ENCODE peak calls at places on chromosomes 1 and 21, in four cellular contexts. One of them, this sample, is unnamed. For H3K9me3 and H3K4me1, the result is how much of the 10 kb centered on the place peaks cover.

GRCh38 chr1:9127395-9128160 is 1.3 kb downstream of the GPR157 start:
- DNase-seq in endothelial cell of umbilical vein: no peak
- DNase-seq in uterus: no peak
- DNase-seq in IMR-90: no peak
- DNase-seq in this sample: peak

GRCh38 chr1:187464320-187464719 is 635.6 kb downstream of the PLA2G4A start:
- DNase-seq in uterus: no peak
- DNase-seq in IMR-90: no peak
- DNase-seq in endothelial cell of umbilical vein: no peak
- DNase-seq in this sample: no peak

GRCh38 chr1:200290010-200290685 is 119.7 kb downstream of the ZNF281 start:
- DNase-seq in endothelial cell of umbilical vein: no peak
- DNase-seq in IMR-90: no peak
- DNase-seq in uterus: no peak
- DNase-seq in this sample: no peak

GRCh38 chr1:98048234-98048633 is 127.4 kb upstream of the DPYD start:
- DNase-seq in IMR-90: peak
- DNase-seq in endothelial cell of umbilical vein: peak
- DNase-seq in uterus: peak
- DNase-seq in this sample: peak

GRCh38 chr1:41495171-41495948 is 10.9 kb upstream of the EDN2 start:
- DNase-seq in IMR-90: peak
- DNase-seq in endothelial cell of umbilical vein: peak
- DNase-seq in uterus: peak
- DNase-seq in this sample: no peak

GRCh38 chr1:69252696-69253095 is 315.0 kb upstream of the LRRC7 start:
- DNase-seq in endothelial cell of umbilical vein: no peak
- DNase-seq in IMR-90: no peak
- DNase-seq in uterus: no peak
- DNase-seq in this sample: no peak

GRCh38 chr1:51154776-51155175 is 52.7 kb downstream of the C1orf185 start:
- DNase-seq in IMR-90: no peak
- DNase-seq in endothelial cell of umbilical vein: no peak
- DNase-seq in uterus: no peak
- DNase-seq in this sample: no peak

GRCh38 chr1:24914226-24915069 is 15.6 kb downstream of the RUNX3 start:
- DNase-seq in IMR-90: peak
- DNase-seq in endothelial cell of umbilical vein: no peak
- DNase-seq in uterus: no peak
- DNase-seq in this sample: no peak

GRCh38 chr1:206693592-206693991 is 8.9 kb downstream of the MAPKAPK2 start:
- DNase-seq in IMR-90: peak
- DNase-seq in uterus: no peak
- DNase-seq in endothelial cell of umbilical vein: no peak
- DNase-seq in this sample: no peak

GRCh38 chr1:115170396-115170795 is 81.1 kb upstream of the TSPAN2 start:
- DNase-seq in endothelial cell of umbilical vein: no peak
- DNase-seq in IMR-90: no peak
- DNase-seq in uterus: no peak
- DNase-seq in this sample: no peak

GRCh38 chr1:16266411-16267118 is 29.6 kb upstream of the CPLANE2 start:
- DNase-seq in IMR-90: peak
- DNase-seq in uterus: no peak
- DNase-seq in endothelial cell of umbilical vein: peak
- DNase-seq in this sample: no peak

GRCh38 chr21:24514081-24514733 is 1093.1 kb downstream of the MRPL39 start:
- DNase-seq in uterus: no peak
- DNase-seq in endothelial cell of umbilical vein: no peak
- DNase-seq in IMR-90: peak
- DNase-seq in this sample: no peak

GRCh38 chr1:188599313-188599712 is 1770.6 kb downstream of the PLA2G4A start:
- DNase-seq in uterus: no peak
- DNase-seq in endothelial cell of umbilical vein: no peak
- DNase-seq in IMR-90: no peak
- DNase-seq in this sample: no peak

GRCh38 chr21:43352568-43353281 is 74.2 kb downstream of the SIK1 start:
- DNase-seq in uterus: no peak
- DNase-seq in IMR-90: no peak
- DNase-seq in endothelial cell of umbilical vein: peak
- DNase-seq in this sample: no peak

GRCh38 chr1:37476460-37477197 is 2.2 kb downstream of the ZC3H12A start:
- DNase-seq in uterus: peak
- DNase-seq in IMR-90: peak
- DNase-seq in endothelial cell of umbilical vein: peak
- DNase-seq in this sample: peak

GRCh38 chr1:185245466-185245865 is 71.6 kb downstream of the IVNS1ABP start:
- DNase-seq in IMR-90: no peak
- DNase-seq in endothelial cell of umbilical vein: no peak
- DNase-seq in uterus: no peak
- DNase-seq in this sample: no peak

GRCh38 chr1:154951901-154952657 is 3.8 kb downstream of the PBXIP1 start:
- DNase-seq in endothelial cell of umbilical vein: no peak
- DNase-seq in uterus: no peak
- DNase-seq in IMR-90: no peak
- DNase-seq in this sample: no peak

GRCh38 chr21:29082416-29082815 is 9.0 kb upstream of the CCT8 start:
- DNase-seq in endothelial cell of umbilical vein: no peak
- DNase-seq in uterus: no peak
- DNase-seq in IMR-90: no peak
- DNase-seq in this sample: no peak

GRCh38 chr1:245105042-245105441 is 49.7 kb upstream of the KIF26B start:
- DNase-seq in endothelial cell of umbilical vein: no peak
- DNase-seq in uterus: no peak
- DNase-seq in IMR-90: no peak
- DNase-seq in this sample: no peak

GRCh38 chr1:54671985-54672608 is 30.5 kb downstream of the MROH7 start:
- DNase-seq in uterus: no peak
- DNase-seq in endothelial cell of umbilical vein: peak
- DNase-seq in IMR-90: peak
- DNase-seq in this sample: peak

GRCh38 chr1:156291226-156292061 is 4.0 kb downstream of the GLMP start:
- DNase-seq in uterus: peak
- DNase-seq in endothelial cell of umbilical vein: peak
- DNase-seq in IMR-90: peak
- DNase-seq in this sample: peak

GRCh38 chr1:92473781-92474495 is 12.8 kb downstream of the GFI1 start:
- DNase-seq in IMR-90: no peak
- DNase-seq in endothelial cell of umbilical vein: no peak
- DNase-seq in uterus: no peak
- DNase-seq in this sample: no peak

GRCh38 chr1:151158751-151159251 is 2.4 kb downstream of the TNFAIP8L2 start:
- DNase-seq in uterus: no peak
- DNase-seq in IMR-90: no peak
- DNase-seq in endothelial cell of umbilical vein: no peak
- DNase-seq in this sample: no peak

GRCh38 chr1:156122519-156123355 is 8.2 kb downstream of the LMNA start:
- DNase-seq in endothelial cell of umbilical vein: peak
- DNase-seq in uterus: peak
- DNase-seq in IMR-90: peak
- DNase-seq in this sample: peak

GRCh38 chr1:159430985-159431384 is 1.0 kb upstream of the OR10J4 start:
- DNase-seq in uterus: no peak
- DNase-seq in IMR-90: no peak
- DNase-seq in endothelial cell of umbilical vein: no peak
- DNase-seq in this sample: no peak
- H3K9me3 ChIP-seq in uterus: under half
- H3K9me3 ChIP-seq in IMR-90: under half
- H3K9me3 ChIP-seq in endothelial cell of umbilical vein: under half
- H3K9me3 ChIP-seq in this sample: under half

DNA sequence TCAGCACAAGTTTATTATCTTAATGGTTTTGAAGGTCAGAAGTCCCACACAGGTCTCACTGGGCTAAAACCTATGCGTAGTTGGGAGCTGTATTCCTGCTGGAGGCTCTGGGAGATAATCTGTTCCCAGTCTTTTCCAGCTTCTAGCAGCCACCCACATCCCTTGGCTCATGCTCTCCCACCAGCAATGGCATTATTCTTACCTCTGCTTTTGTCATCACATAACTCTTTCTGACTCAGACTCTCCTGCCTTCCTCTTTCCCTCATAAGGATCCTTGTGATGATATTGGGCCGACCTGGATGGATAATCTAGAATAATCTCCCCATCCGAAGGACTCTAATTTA is 122.2 kb upstream of the PRDX6 start:
- DNase-seq in endothelial cell of umbilical vein: no peak
- DNase-seq in IMR-90: no peak
- DNase-seq in uterus: no peak
- DNase-seq in this sample: no peak
- H3K27ac ChIP-seq in endothelial cell of umbilical vein: no peak
- H3K27ac ChIP-seq in IMR-90: no peak
- H3K27ac ChIP-seq in uterus: no peak
- H3K27ac ChIP-seq in this sample: no peak

DNA sequence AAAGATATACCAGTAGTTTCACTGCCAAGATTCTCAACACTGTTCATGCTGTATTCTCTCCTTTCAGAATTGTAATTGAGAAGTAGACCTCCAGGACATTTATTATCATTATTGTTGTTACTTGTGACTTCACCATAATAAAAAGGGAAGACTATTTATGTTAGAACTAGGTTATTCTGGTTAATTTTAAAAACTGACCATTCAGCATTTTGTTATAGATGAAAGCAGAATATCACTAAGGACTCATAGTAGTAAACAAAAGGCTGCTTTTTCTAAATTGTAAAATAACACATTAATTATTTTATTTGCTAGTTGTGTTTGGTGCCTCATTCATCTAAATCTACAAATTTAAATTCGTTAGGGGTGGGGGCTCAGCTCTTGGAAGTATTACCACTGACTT is 210.4 kb downstream of the PATJ start:
- DNase-seq in uterus: no peak
- DNase-seq in endothelial cell of umbilical vein: no peak
- DNase-seq in IMR-90: no peak
- DNase-seq in this sample: no peak
- H3K4me1 ChIP-seq in uterus: under half
- H3K4me1 ChIP-seq in endothelial cell of umbilical vein: under half
- H3K4me1 ChIP-seq in IMR-90: under half
- H3K4me1 ChIP-seq in this sample: under half

DNA sequence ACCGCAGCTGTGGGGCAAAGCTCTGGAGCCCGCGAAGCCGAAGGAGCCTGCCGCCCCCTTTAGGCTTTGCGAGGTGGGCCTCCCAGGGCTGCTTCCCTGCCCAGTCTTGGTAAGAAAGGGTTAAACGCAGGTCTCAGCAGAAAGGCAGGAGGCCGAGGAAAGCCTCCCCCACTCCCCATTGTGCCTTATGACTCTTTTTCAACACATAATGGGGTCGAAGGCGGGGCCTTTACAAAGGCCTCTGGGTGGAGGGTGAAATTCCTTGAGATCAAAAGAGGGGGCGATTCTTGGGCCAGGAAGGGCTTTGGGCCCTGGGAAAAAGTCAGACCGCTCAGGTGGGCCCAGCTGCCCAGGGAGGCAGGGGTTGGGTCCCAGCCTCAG is 880 bp downstream of the ALPL start:
- DNase-seq in endothelial cell of umbilical vein: no peak
- DNase-seq in uterus: no peak
- DNase-seq in IMR-90: no peak
- DNase-seq in this sample: no peak
- H3K9me3 ChIP-seq in endothelial cell of umbilical vein: under half
- H3K9me3 ChIP-seq in uterus: under half
- H3K9me3 ChIP-seq in IMR-90: under half
- H3K9me3 ChIP-seq in this sample: under half

GRCh38 chr1:32345289-32345827 is 9.3 kb upstream of the MARCKSL1 start:
- DNase-seq in endothelial cell of umbilical vein: peak
- DNase-seq in uterus: no peak
- DNase-seq in IMR-90: peak
- DNase-seq in this sample: no peak
- H3K27ac ChIP-seq in endothelial cell of umbilical vein: no peak
- H3K27ac ChIP-seq in uterus: no peak
- H3K27ac ChIP-seq in IMR-90: no peak
- H3K27ac ChIP-seq in this sample: peak

GRCh38 chr1:204466416-204467405 is 27.9 kb downstream of the PIK3C2B start:
- DNase-seq in uterus: no peak
- DNase-seq in endothelial cell of umbilical vein: peak
- DNase-seq in IMR-90: no peak
- DNase-seq in this sample: no peak

GRCh38 chr1:204465469-204466415 is 28.9 kb downstream of the PIK3C2B start:
- DNase-seq in IMR-90: no peak
- DNase-seq in uterus: no peak
- DNase-seq in endothelial cell of umbilical vein: peak
- DNase-seq in this sample: no peak

GRCh38 chr1:204468766-204469302 is 25.8 kb downstream of the PIK3C2B start:
- DNase-seq in endothelial cell of umbilical vein: no peak
- DNase-seq in IMR-90: no peak
- DNase-seq in uterus: no peak
- DNase-seq in this sample: no peak

GRCh38 chr1:204469304-204469703 is 25.3 kb downstream of the PIK3C2B start:
- DNase-seq in IMR-90: no peak
- DNase-seq in uterus: no peak
- DNase-seq in endothelial cell of umbilical vein: no peak
- DNase-seq in this sample: no peak

DNA sequence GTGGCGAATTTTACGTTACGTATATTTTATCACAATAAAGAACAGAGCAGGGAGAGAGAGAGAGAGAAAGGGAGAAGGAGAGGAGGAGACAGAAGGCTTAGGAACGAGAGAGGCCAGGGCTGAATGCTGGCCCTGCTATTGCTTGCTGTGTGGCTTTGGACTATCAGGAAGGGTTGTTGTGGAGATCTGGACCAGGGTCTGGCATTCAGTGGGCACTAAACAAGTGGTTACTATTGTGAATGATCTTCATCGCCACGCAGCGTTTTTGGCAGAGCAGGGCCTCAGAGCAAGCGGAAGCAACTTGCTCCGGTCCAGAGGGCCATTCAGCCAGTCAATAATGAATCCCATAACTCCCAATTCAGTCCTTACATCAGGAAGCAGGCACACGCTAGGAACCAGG is 26.4 kb downstream of the PIK3C2B start:
- DNase-seq in IMR-90: no peak
- DNase-seq in endothelial cell of umbilical vein: no peak
- DNase-seq in uterus: no peak
- DNase-seq in this sample: no peak
- H3K4me1 ChIP-seq in IMR-90: under half
- H3K4me1 ChIP-seq in endothelial cell of umbilical vein: under half
- H3K4me1 ChIP-seq in uterus: under half
- H3K4me1 ChIP-seq in this sample: under half

DNA sequence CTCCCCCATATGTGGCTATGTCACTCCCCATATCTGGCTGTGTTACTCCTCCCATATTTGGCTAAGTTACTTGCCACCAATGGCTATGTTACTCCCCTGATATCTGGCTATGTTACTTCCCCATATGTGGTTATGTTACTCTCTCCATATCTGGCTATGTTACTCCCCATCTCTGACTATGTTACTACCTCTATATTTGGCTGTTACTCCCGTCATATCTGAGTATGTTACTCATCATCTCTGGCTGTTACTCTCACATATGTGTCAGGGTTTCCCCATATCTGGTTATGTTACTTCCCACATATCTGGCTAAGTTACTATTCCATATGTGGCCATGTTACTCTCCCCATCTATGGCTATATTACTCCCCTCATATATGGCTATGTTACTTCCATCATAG is 50.3 kb upstream of the MAP10 start:
- DNase-seq in IMR-90: no peak
- DNase-seq in endothelial cell of umbilical vein: no peak
- DNase-seq in uterus: no peak
- DNase-seq in this sample: no peak
- H3K9me3 ChIP-seq in IMR-90: under half
- H3K9me3 ChIP-seq in endothelial cell of umbilical vein: under half
- H3K9me3 ChIP-seq in uterus: under half
- H3K9me3 ChIP-seq in this sample: under half

This sample was measured in lung.